ENCODE peak calls at places on chromosome 22, in five cellular contexts. One of them, this sample, is unnamed.
A peak's percentile ranks its signal among the peaks of the same experiment; 100 is the strongest.

GRCh38 chr22:46628756-46629155 is 8.6 kb downstream of the GRAMD4 start:
- DNase-seq in RWPE1: no peak
- DNase-seq in OCI-LY7: no peak
- DNase-seq in coronary artery: no peak
- DNase-seq in fibroblast of mammary gland: no peak
- DNase-seq in this sample: no peak

GRCh38 chr22:20422965-20423635 is 14.5 kb downstream of the SCARF2 start:
- DNase-seq in coronary artery: no peak
- DNase-seq in RWPE1: no peak
- DNase-seq in fibroblast of mammary gland: no peak
- DNase-seq in OCI-LY7: no peak
- DNase-seq in this sample: no peak

GRCh38 chr22:37659066-37659896 is 758 bp downstream of the PDXP start:
- DNase-seq in coronary artery: peak; percentile 72
- DNase-seq in RWPE1: no peak
- DNase-seq in OCI-LY7: peak; percentile 63
- DNase-seq in fibroblast of mammary gland: no peak
- DNase-seq in this sample: no peak

GRCh38 chr22:37167981-37168647 is 18.4 kb upstream of the IL2RB start:
- DNase-seq in RWPE1: no peak
- DNase-seq in OCI-LY7: no peak
- DNase-seq in fibroblast of mammary gland: no peak
- DNase-seq in coronary artery: no peak
- DNase-seq in this sample: no peak

GRCh38 chr22:36085476-36086169 is 57.0 kb upstream of the RBFOX2 start:
- DNase-seq in coronary artery: no peak
- DNase-seq in OCI-LY7: no peak
- DNase-seq in RWPE1: no peak
- DNase-seq in fibroblast of mammary gland: no peak
- DNase-seq in this sample: no peak

GRCh38 chr22:44759430-44760310 is 7.3 kb downstream of the ARHGAP8 start:
- DNase-seq in coronary artery: no peak
- DNase-seq in OCI-LY7: no peak
- DNase-seq in RWPE1: no peak
- DNase-seq in fibroblast of mammary gland: no peak
- DNase-seq in this sample: no peak

GRCh38 chr22:35996596-35996995 is 32.0 kb downstream of the RBFOX2 start:
- DNase-seq in OCI-LY7: no peak
- DNase-seq in RWPE1: no peak
- DNase-seq in coronary artery: no peak
- DNase-seq in fibroblast of mammary gland: no peak
- DNase-seq in this sample: no peak

GRCh38 chr22:33787645-33788456 is 132.4 kb downstream of the LARGE1 start:
- DNase-seq in RWPE1: no peak
- DNase-seq in coronary artery: no peak
- DNase-seq in fibroblast of mammary gland: no peak
- DNase-seq in OCI-LY7: no peak
- DNase-seq in this sample: no peak

GRCh38 chr22:44473166-44473565 is 24.9 kb downstream of the RTL6 start:
- DNase-seq in OCI-LY7: no peak
- DNase-seq in coronary artery: no peak
- DNase-seq in fibroblast of mammary gland: no peak
- DNase-seq in RWPE1: no peak
- DNase-seq in this sample: no peak

GRCh38 chr22:44520695-44521094 is 22.7 kb upstream of the RTL6 start:
- DNase-seq in OCI-LY7: no peak
- DNase-seq in fibroblast of mammary gland: no peak
- DNase-seq in RWPE1: no peak
- DNase-seq in coronary artery: no peak
- DNase-seq in this sample: no peak

GRCh38 chr22:25363474-25363873 is 144.0 kb downstream of the CRYBB2 start:
- DNase-seq in OCI-LY7: no peak
- DNase-seq in fibroblast of mammary gland: no peak
- DNase-seq in RWPE1: no peak
- DNase-seq in coronary artery: no peak
- DNase-seq in this sample: no peak

GRCh38 chr22:37567991-37568390 is 7.7 kb downstream of the CDC42EP1 start:
- DNase-seq in RWPE1: no peak
- DNase-seq in OCI-LY7: no peak
- DNase-seq in fibroblast of mammary gland: no peak
- DNase-seq in coronary artery: no peak
- DNase-seq in this sample: no peak

GRCh38 chr22:36884314-36885158 is 23.7 kb downstream of the NCF4 start:
- DNase-seq in fibroblast of mammary gland: no peak
- DNase-seq in OCI-LY7: no peak
- DNase-seq in RWPE1: no peak
- DNase-seq in coronary artery: no peak
- DNase-seq in this sample: no peak

GRCh38 chr22:43275545-43275981 is 67.6 kb downstream of the SCUBE1 start:
- DNase-seq in coronary artery: no peak
- DNase-seq in RWPE1: no peak
- DNase-seq in fibroblast of mammary gland: peak; percentile 61
- DNase-seq in OCI-LY7: no peak
- DNase-seq in this sample: no peak

GRCh38 chr22:46047226-46047625 is 70.3 kb upstream of the WNT7B start:
- DNase-seq in OCI-LY7: no peak
- DNase-seq in RWPE1: no peak
- DNase-seq in fibroblast of mammary gland: no peak
- DNase-seq in coronary artery: peak; percentile 69
- DNase-seq in this sample: no peak

GRCh38 chr22:45844009-45844408 is 133.0 kb downstream of the WNT7B start:
- DNase-seq in fibroblast of mammary gland: no peak
- DNase-seq in coronary artery: no peak
- DNase-seq in OCI-LY7: no peak
- DNase-seq in RWPE1: no peak
- DNase-seq in this sample: no peak

DNA sequence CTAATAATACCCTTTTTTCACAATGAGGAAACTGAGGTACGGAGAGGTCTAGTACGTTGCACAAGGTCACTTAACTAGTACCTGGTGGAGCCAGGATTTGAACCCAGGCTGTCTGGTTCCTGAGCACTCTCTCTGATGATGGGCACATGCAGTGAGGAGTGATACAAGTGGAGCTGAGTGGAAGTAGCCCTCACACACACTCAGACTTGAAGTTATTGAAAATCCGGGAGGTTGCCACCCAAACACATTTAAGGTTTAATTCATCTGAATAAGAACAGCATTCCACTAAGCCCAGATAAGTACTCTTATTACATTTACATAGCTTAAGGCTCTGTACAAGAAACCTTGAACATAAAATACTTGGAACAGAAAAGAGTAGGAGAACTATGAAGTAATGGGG is 4.8 kb downstream of the GRAP2 start:
- DNase-seq in fibroblast of mammary gland: no peak
- DNase-seq in OCI-LY7: no peak
- DNase-seq in RWPE1: no peak
- DNase-seq in coronary artery: no peak
- DNase-seq in this sample: no peak
- TF ChIP-seq CTCF in fibroblast of mammary gland: no peak
- TF ChIP-seq CTCF in OCI-LY7: no peak
- TF ChIP-seq CTCF in RWPE1: no peak
- TF ChIP-seq CTCF in coronary artery: no peak
- TF ChIP-seq CTCF in this sample: no peak

DNA sequence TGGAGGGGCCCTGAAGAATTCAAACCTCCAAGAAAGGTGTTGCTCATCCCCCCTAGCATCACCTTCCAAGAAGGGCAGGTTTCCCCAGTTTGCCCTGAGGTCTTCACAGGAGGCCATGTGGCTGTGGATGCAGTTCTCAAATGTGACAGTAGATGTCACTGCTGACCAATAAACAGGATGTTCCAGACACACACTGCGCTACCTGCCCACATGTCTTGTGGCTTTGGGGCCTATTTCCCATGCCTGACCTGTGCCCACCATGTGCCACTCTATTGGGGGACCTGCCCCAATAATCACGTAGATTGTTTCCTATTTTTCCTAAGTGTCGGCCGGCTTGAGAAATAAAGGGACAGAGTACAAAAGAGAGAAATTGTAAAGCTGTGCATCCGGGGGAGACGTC is 4.5 kb downstream of the GSTT2 start:
- DNase-seq in fibroblast of mammary gland: peak; percentile 53
- DNase-seq in coronary artery: no peak
- DNase-seq in RWPE1: peak; percentile 4
- DNase-seq in OCI-LY7: peak; percentile 64
- DNase-seq in this sample: no peak
- TF ChIP-seq CTCF in fibroblast of mammary gland: peak; percentile 77
- TF ChIP-seq CTCF in coronary artery: peak; percentile 35
- TF ChIP-seq CTCF in RWPE1: peak; percentile 72
- TF ChIP-seq CTCF in OCI-LY7: peak; percentile 70
- TF ChIP-seq CTCF in this sample: no peak

DNA sequence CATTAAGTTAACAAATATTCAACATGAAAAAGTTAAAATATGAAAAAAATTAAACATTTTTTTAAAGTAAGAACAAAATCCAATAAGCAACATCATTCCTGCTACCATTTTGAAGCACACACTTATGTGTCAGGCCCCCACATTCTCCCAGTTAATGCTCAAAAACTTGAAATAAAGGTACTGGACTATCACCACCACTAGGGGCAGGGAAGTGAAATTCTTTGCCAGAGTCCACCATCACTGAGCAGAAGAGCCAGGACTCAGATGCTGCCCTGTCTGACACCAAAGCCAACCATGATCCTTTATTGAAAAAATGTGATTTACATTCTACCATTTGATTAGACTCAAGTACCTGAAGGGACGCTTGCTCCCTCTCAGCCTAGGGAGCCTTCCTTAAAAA is 39.1 kb downstream of the PITPNB start:
- DNase-seq in OCI-LY7: peak; percentile 53
- DNase-seq in fibroblast of mammary gland: peak; percentile 55
- DNase-seq in RWPE1: peak; percentile 30
- DNase-seq in coronary artery: no peak
- DNase-seq in this sample: peak; percentile 22
- TF ChIP-seq CTCF in OCI-LY7: peak; percentile 79
- TF ChIP-seq CTCF in fibroblast of mammary gland: peak; percentile 71
- TF ChIP-seq CTCF in RWPE1: peak; percentile 34
- TF ChIP-seq CTCF in coronary artery: peak; percentile 35
- TF ChIP-seq CTCF in this sample: peak; percentile 71

GRCh38 chr22:38843716-38844660 is at the start of gene NPTXR:
- DNase-seq in fibroblast of mammary gland: no peak
- DNase-seq in RWPE1: peak; percentile 34
- DNase-seq in coronary artery: no peak
- DNase-seq in OCI-LY7: no peak
- DNase-seq in this sample: peak; percentile 54
- TF ChIP-seq CTCF in fibroblast of mammary gland: no peak
- TF ChIP-seq CTCF in RWPE1: peak; percentile 20
- TF ChIP-seq CTCF in coronary artery: no peak
- TF ChIP-seq CTCF in OCI-LY7: no peak
- TF ChIP-seq CTCF in this sample: no peak

DNA sequence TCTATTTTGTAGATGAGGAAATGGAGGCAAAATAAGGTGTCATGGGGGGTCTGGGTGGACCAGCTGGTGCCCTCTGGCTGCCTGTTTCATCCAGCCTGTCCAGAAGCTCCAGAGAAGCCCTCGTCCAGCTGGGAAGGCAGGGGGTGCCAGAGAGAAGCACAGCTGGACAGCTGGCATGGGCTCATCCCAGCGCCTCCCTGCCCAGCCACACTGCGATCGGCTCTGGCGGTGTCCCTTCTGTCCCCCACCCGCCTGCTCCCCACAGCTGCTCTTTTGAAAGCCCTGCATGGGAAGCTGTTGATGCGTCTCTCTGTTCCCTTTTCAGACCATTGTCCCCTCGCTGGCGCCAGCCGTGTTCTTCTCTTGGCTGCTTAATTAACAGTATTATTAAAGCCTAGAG is 86.5 kb downstream of the MN1 start:
- DNase-seq in RWPE1: no peak
- DNase-seq in fibroblast of mammary gland: no peak
- DNase-seq in OCI-LY7: no peak
- DNase-seq in coronary artery: no peak
- DNase-seq in this sample: no peak
- TF ChIP-seq CTCF in RWPE1: no peak
- TF ChIP-seq CTCF in fibroblast of mammary gland: no peak
- TF ChIP-seq CTCF in OCI-LY7: no peak
- TF ChIP-seq CTCF in coronary artery: no peak
- TF ChIP-seq CTCF in this sample: no peak

DNA sequence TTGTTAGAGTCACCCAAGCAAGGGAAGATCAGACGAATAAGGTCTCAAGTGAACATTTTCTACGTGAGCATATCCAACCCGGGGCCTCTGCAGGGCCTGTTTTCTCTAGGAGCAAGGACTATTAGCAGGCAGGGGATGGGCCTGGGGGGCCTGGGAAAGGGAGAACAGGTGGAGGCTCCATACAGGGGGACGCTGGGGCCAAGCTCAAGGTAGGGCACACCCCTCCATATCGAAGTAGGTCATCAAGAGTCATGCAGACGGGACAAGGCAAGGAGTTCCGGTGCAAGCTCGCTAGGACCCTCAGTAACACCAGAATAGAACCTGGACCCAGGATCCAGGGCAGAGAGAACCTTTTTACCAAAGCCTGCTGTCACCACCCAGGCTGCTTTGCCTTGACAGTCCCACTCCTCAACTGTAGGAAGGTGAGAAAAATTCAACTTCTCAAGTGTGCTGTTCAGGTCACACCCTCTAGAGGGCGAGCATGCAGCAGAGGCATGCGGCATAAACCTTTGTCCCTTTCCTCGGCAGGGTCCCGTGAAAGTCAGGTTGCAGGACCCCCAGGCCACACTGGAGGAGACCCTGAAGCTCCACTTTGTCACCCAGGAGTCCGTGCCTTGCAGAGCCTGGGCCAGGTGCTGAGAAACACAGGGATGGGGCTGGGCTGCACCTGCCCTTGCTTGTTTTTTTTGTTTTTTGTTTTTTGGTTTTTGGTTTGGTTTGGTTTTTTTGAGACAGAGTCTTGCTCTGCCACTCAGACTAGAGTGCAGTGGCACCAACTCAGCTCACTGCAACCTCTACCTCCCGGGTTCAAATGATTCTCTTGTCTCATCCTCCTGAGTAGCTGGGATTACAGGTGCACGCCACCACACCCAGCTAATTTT is 8.6 kb upstream of the APOBEC3B start:
- DNase-seq in RWPE1: peak; percentile 33
- DNase-seq in coronary artery: no peak
- DNase-seq in fibroblast of mammary gland: peak; percentile 8
- DNase-seq in OCI-LY7: peak; percentile 75
- DNase-seq in this sample: peak; percentile 62
- TF ChIP-seq CTCF in RWPE1: peak; percentile 84
- TF ChIP-seq CTCF in coronary artery: no peak
- TF ChIP-seq CTCF in fibroblast of mammary gland: peak; percentile 67
- TF ChIP-seq CTCF in OCI-LY7: peak; percentile 91
- TF ChIP-seq CTCF in this sample: peak; percentile 86

GRCh38 chr22:49702068-49702397 is 125.6 kb downstream of the BRD1 start:
- DNase-seq in OCI-LY7: no peak
- DNase-seq in fibroblast of mammary gland: no peak
- DNase-seq in coronary artery: no peak
- DNase-seq in RWPE1: no peak
- DNase-seq in this sample: no peak
- TF ChIP-seq CTCF in OCI-LY7: peak; percentile 28
- TF ChIP-seq CTCF in fibroblast of mammary gland: no peak
- TF ChIP-seq CTCF in coronary artery: no peak
- TF ChIP-seq CTCF in RWPE1: peak; percentile 4
- TF ChIP-seq CTCF in this sample: peak; percentile 7